ENCODE peak calls at places on chromosomes 13 and 19, in five cellular contexts. One of them, this sample, is unnamed. For H3K4me1, the result is how much of the 10 kb centered on the place peaks cover.

GRCh38 chr19:17512574-17512939 is 1.1 kb downstream of the PGLS start:
- DNase-seq in cardiac muscle cell: no peak
- DNase-seq in adrenal gland: no peak
- DNase-seq in GM12878: no peak
- DNase-seq in hepatocyte: no peak
- DNase-seq in this sample: no peak

GRCh38 chr13:28865312-28865711 is 45.2 kb downstream of the MTUS2 start:
- DNase-seq in cardiac muscle cell: no peak
- DNase-seq in adrenal gland: no peak
- DNase-seq in GM12878: no peak
- DNase-seq in hepatocyte: no peak
- DNase-seq in this sample: no peak

GRCh38 chr19:39158646-39159260 is 33.2 kb downstream of the PAK4 start:
- DNase-seq in cardiac muscle cell: no peak
- DNase-seq in adrenal gland: no peak
- DNase-seq in GM12878: no peak
- DNase-seq in hepatocyte: no peak
- DNase-seq in this sample: no peak

GRCh38 chr13:101417043-101417406 is 717 bp upstream of the NALCN start:
- DNase-seq in cardiac muscle cell: peak
- DNase-seq in adrenal gland: no peak
- DNase-seq in GM12878: no peak
- DNase-seq in hepatocyte: no peak
- DNase-seq in this sample: no peak

GRCh38 chr19:54921082-54921481 is 15.1 kb downstream of the NCR1 start:
- DNase-seq in cardiac muscle cell: no peak
- DNase-seq in adrenal gland: no peak
- DNase-seq in GM12878: no peak
- DNase-seq in hepatocyte: no peak
- DNase-seq in this sample: no peak

GRCh38 chr13:96860829-96861228 is 133.4 kb downstream of the OXGR1 start:
- DNase-seq in cardiac muscle cell: no peak
- DNase-seq in adrenal gland: no peak
- DNase-seq in GM12878: no peak
- DNase-seq in hepatocyte: no peak
- DNase-seq in this sample: no peak

GRCh38 chr13:104937881-104938280 is 1597.6 kb downstream of the EFNB2 start:
- DNase-seq in cardiac muscle cell: no peak
- DNase-seq in adrenal gland: no peak
- DNase-seq in GM12878: no peak
- DNase-seq in hepatocyte: no peak
- DNase-seq in this sample: no peak

GRCh38 chr19:18225702-18226468 is at the start of gene PDE4C:
- DNase-seq in cardiac muscle cell: peak
- DNase-seq in adrenal gland: peak
- DNase-seq in GM12878: no peak
- DNase-seq in hepatocyte: no peak
- DNase-seq in this sample: no peak

GRCh38 chr13:74641586-74641985 is 507.4 kb upstream of the KLF12 start:
- DNase-seq in cardiac muscle cell: no peak
- DNase-seq in adrenal gland: peak
- DNase-seq in GM12878: no peak
- DNase-seq in hepatocyte: no peak
- DNase-seq in this sample: no peak

GRCh38 chr19:29672933-29673336 is 7.7 kb downstream of the PLEKHF1 start:
- DNase-seq in cardiac muscle cell: no peak
- DNase-seq in adrenal gland: no peak
- DNase-seq in GM12878: peak
- DNase-seq in hepatocyte: no peak
- DNase-seq in this sample: no peak

GRCh38 chr19:10288662-10289166 is 1.0 kb upstream of the ICAM5 start:
- DNase-seq in cardiac muscle cell: peak
- DNase-seq in adrenal gland: no peak
- DNase-seq in GM12878: no peak
- DNase-seq in hepatocyte: no peak
- DNase-seq in this sample: peak

GRCh38 chr13:77002590-77003190 is 10.8 kb downstream of the CLN5 start:
- DNase-seq in cardiac muscle cell: peak
- DNase-seq in adrenal gland: no peak
- DNase-seq in GM12878: no peak
- DNase-seq in hepatocyte: peak
- DNase-seq in this sample: no peak

GRCh38 chr19:13118424-13119193 is 545 bp downstream of the NACC1 start:
- DNase-seq in cardiac muscle cell: peak
- DNase-seq in adrenal gland: peak
- DNase-seq in GM12878: no peak
- DNase-seq in hepatocyte: peak
- DNase-seq in this sample: peak

GRCh38 chr19:58511353-58512208 is at the start of gene SLC27A5:
- DNase-seq in cardiac muscle cell: no peak
- DNase-seq in adrenal gland: peak
- DNase-seq in GM12878: no peak
- DNase-seq in hepatocyte: peak
- DNase-seq in this sample: no peak

GRCh38 chr19:16836906-16837362 is 7.7 kb downstream of the SIN3B start:
- DNase-seq in cardiac muscle cell: no peak
- DNase-seq in adrenal gland: no peak
- DNase-seq in GM12878: no peak
- DNase-seq in hepatocyte: no peak
- DNase-seq in this sample: no peak

GRCh38 chr13:73146705-73147104 is 87.9 kb downstream of the KLF5 start:
- DNase-seq in cardiac muscle cell: no peak
- DNase-seq in adrenal gland: no peak
- DNase-seq in GM12878: no peak
- DNase-seq in hepatocyte: no peak
- DNase-seq in this sample: no peak

GRCh38 chr13:76024151-76024550 is 388.0 kb downstream of the LMO7 start:
- DNase-seq in cardiac muscle cell: no peak
- DNase-seq in adrenal gland: no peak
- DNase-seq in GM12878: no peak
- DNase-seq in hepatocyte: no peak
- DNase-seq in this sample: no peak

GRCh38 chr19:6213266-6213595 is 66.5 kb downstream of the MLLT1 start:
- DNase-seq in cardiac muscle cell: no peak
- DNase-seq in adrenal gland: no peak
- DNase-seq in GM12878: no peak
- DNase-seq in hepatocyte: no peak
- DNase-seq in this sample: peak

GRCh38 chr13:97112451-97113152 is 109.5 kb upstream of the MBNL2 start:
- DNase-seq in cardiac muscle cell: no peak
- DNase-seq in adrenal gland: no peak
- DNase-seq in GM12878: no peak
- DNase-seq in hepatocyte: no peak
- DNase-seq in this sample: no peak

GRCh38 chr13:48370815-48371214 is 42.1 kb downstream of the LPAR6 start:
- DNase-seq in cardiac muscle cell: no peak
- DNase-seq in adrenal gland: no peak
- DNase-seq in GM12878: no peak
- DNase-seq in hepatocyte: no peak
- DNase-seq in this sample: no peak

GRCh38 chr19:40217921-40218890 is at the start of gene TTC9B:
- DNase-seq in cardiac muscle cell: no peak
- DNase-seq in adrenal gland: peak
- DNase-seq in GM12878: no peak
- DNase-seq in hepatocyte: peak
- DNase-seq in this sample: no peak

GRCh38 chr19:10979950-10980349 is 19.1 kb downstream of the SMARCA4 start:
- DNase-seq in cardiac muscle cell: no peak
- DNase-seq in adrenal gland: peak
- DNase-seq in GM12878: peak
- DNase-seq in hepatocyte: no peak
- DNase-seq in this sample: no peak

GRCh38 chr19:36051236-36051635 is 2.8 kb downstream of the THAP8 start:
- DNase-seq in cardiac muscle cell: no peak
- DNase-seq in adrenal gland: no peak
- DNase-seq in GM12878: no peak
- DNase-seq in hepatocyte: peak
- DNase-seq in this sample: no peak

GRCh38 chr19:41367848-41368301 is 3.9 kb upstream of the B9D2 start:
- DNase-seq in cardiac muscle cell: peak
- DNase-seq in adrenal gland: peak
- DNase-seq in GM12878: no peak
- DNase-seq in hepatocyte: peak
- DNase-seq in this sample: no peak

GRCh38 chr19:29448046-29448445 is 77.7 kb upstream of the VSTM2B start:
- DNase-seq in cardiac muscle cell: no peak
- DNase-seq in adrenal gland: no peak
- DNase-seq in GM12878: no peak
- DNase-seq in hepatocyte: no peak
- DNase-seq in this sample: no peak

GRCh38 chr13:76012091-76012721 is 376.1 kb downstream of the LMO7 start:
- DNase-seq in cardiac muscle cell: peak
- DNase-seq in adrenal gland: no peak
- DNase-seq in GM12878: no peak
- DNase-seq in hepatocyte: no peak
- DNase-seq in this sample: no peak

GRCh38 chr13:95677564-95678386 is 836 bp downstream of the DNAJC3 start:
- DNase-seq in cardiac muscle cell: peak
- DNase-seq in adrenal gland: peak
- DNase-seq in GM12878: no peak
- DNase-seq in hepatocyte: peak
- DNase-seq in this sample: no peak

GRCh38 chr19:5974721-5975387 is 3.1 kb downstream of the RANBP3 start:
- DNase-seq in cardiac muscle cell: no peak
- DNase-seq in adrenal gland: no peak
- DNase-seq in GM12878: peak
- DNase-seq in hepatocyte: peak
- DNase-seq in this sample: no peak

GRCh38 chr19:11422163-11423068 is 3.3 kb upstream of the RGL3 start:
- DNase-seq in cardiac muscle cell: peak
- DNase-seq in adrenal gland: peak
- DNase-seq in GM12878: peak
- DNase-seq in hepatocyte: peak
- DNase-seq in this sample: peak

GRCh38 chr19:56837492-56837891 is 3.0 kb downstream of the PEG3 start:
- DNase-seq in cardiac muscle cell: peak
- DNase-seq in adrenal gland: peak
- DNase-seq in GM12878: no peak
- DNase-seq in hepatocyte: no peak
- DNase-seq in this sample: no peak

GRCh38 chr19:50496189-50497029 is 14.6 kb downstream of the JOSD2 start:
- DNase-seq in cardiac muscle cell: peak
- DNase-seq in adrenal gland: no peak
- DNase-seq in GM12878: no peak
- DNase-seq in hepatocyte: no peak
- DNase-seq in this sample: peak

GRCh38 chr13:89212186-89212585 is 1541.0 kb downstream of the SLITRK5 start:
- DNase-seq in cardiac muscle cell: no peak
- DNase-seq in adrenal gland: no peak
- DNase-seq in GM12878: no peak
- DNase-seq in hepatocyte: no peak
- DNase-seq in this sample: no peak

GRCh38 chr19:30402790-30403189 is 30.6 kb downstream of the ZNF536 start:
- DNase-seq in cardiac muscle cell: no peak
- DNase-seq in adrenal gland: no peak
- DNase-seq in GM12878: no peak
- DNase-seq in hepatocyte: no peak
- DNase-seq in this sample: no peak

DNA sequence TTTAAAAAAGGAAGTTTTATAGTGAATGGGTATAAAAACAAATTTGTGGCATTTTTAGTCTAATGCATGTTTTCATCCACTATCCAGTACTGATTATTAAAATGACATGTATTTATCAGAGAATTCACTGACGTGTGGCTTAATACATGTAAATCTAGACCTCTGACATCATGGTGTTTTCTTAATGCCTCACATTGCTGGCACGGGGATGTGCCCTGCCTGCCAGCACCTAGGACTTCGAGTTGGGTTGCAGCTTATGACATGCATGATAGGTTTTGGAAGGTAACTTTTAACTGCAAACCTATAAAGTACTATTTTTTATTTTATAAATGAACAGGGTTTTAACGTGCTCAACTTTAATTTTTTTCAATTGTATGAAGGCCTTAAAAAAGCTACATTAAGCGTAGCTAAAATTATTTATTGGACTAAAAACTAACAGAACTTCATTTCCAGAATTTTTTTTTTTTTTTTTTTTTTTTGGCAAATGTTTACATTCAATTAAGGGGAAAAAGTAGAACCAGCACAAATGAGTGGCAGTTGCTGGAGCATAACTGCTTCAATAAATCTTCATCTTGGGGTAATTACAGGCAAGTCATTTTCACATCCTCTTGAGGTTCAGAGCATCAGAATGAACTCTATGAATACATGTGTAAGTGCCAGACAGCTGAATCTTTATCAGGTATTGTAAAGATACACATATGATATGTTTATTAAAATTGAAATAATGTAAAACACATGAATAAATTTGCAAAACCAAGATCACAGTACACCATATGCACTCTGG is 16.3 kb downstream of the METTL21C start:
- DNase-seq in cardiac muscle cell: no peak
- DNase-seq in adrenal gland: no peak
- DNase-seq in GM12878: no peak
- DNase-seq in hepatocyte: no peak
- DNase-seq in this sample: no peak
- H3K4me1 ChIP-seq in cardiac muscle cell: under half
- H3K4me1 ChIP-seq in adrenal gland: under half
- H3K4me1 ChIP-seq in GM12878: under half
- H3K4me1 ChIP-seq in hepatocyte: under half
- H3K4me1 ChIP-seq in this sample: under half

GRCh38 chr13:46025157-46025556 is 27.4 kb downstream of the ZC3H13 start:
- DNase-seq in cardiac muscle cell: no peak
- DNase-seq in adrenal gland: no peak
- DNase-seq in GM12878: no peak
- DNase-seq in hepatocyte: no peak
- DNase-seq in this sample: no peak
- H3K4me1 ChIP-seq in cardiac muscle cell: under half
- H3K4me1 ChIP-seq in adrenal gland: under half
- H3K4me1 ChIP-seq in GM12878: under half
- H3K4me1 ChIP-seq in hepatocyte: under half
- H3K4me1 ChIP-seq in this sample: under half

DNA sequence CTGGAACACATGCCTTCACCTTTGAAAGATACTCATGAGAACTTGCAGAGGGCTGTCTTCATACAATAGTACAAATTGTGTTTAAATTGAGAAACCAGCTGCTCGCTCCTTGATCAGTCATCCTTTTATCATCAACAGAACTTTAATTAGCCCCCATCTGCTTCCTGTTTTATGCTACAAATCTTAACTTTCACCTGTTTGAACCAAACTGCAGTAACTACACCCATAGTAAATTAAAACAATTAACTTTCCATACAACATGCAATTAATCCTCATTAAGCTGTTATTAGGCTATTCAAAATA is 85.2 kb downstream of the FOXO1 start:
- DNase-seq in cardiac muscle cell: no peak
- DNase-seq in adrenal gland: no peak
- DNase-seq in GM12878: no peak
- DNase-seq in hepatocyte: no peak
- DNase-seq in this sample: no peak
- H3K4me1 ChIP-seq in cardiac muscle cell: under half
- H3K4me1 ChIP-seq in adrenal gland: under half
- H3K4me1 ChIP-seq in GM12878: under half
- H3K4me1 ChIP-seq in hepatocyte: under half
- H3K4me1 ChIP-seq in this sample: under half

DNA sequence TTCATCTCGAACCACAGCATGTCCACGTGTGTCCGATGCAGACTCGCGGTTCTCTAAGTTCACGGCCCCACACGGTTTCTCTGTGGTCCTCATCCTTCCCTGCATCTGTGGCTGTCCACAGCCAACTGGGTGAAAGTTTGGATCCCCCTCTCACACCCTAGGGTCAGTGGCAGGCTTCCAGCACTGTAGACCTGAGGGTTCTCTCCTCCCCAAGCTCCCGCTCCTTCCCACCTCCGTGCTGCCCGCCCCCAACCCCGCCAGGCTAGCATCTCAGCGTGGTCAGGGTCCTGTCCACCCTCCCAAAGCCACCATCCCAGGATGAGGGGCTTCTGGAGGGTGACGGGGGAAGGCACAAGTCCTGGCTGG is 3.0 kb downstream of the ANGPTL4 start:
- DNase-seq in cardiac muscle cell: peak
- DNase-seq in adrenal gland: no peak
- DNase-seq in GM12878: no peak
- DNase-seq in hepatocyte: no peak
- DNase-seq in this sample: no peak
- H3K4me1 ChIP-seq in cardiac muscle cell: under half
- H3K4me1 ChIP-seq in adrenal gland: under half
- H3K4me1 ChIP-seq in GM12878: under half
- H3K4me1 ChIP-seq in hepatocyte: under half
- H3K4me1 ChIP-seq in this sample: under half

This sample was measured in RWPE2.